ENCODE peak calls at places on chromosomes 3 and 15, in six cellular contexts. T is left lung; M is anterior cingulate cortex; O is amniotic stem cell; A is adrenal gland; J is activated gamma-delta T cell treated with anti-CD3 and anti-CD28 coated beads, Interleukin-2, amount 50 U/mL, for 16 hours. H is an unnamed sample.

GRCh38 chr3:146342971-146343370 is 92.1 kb upstream of the PLSCR4 start:
- DNase-seq in T (no peak), M (no peak), O (no peak), A (no peak), J (no peak), H (peak)

GRCh38 chr3:45090855-45091254 is 55.3 kb downstream of the CDCP1 start:
- DNase-seq in T (no peak), M (no peak), O (no peak), A (no peak), J (no peak), H (no peak)

GRCh38 chr3:46913644-46914043 is 36.1 kb downstream of the PTH1R start:
- DNase-seq in T (peak), M (no peak), O (no peak), A (peak), J (no peak), H (no peak)

GRCh38 chr15:44501768-44502366 is 35.1 kb upstream of the EIF3J start:
- DNase-seq in T (no peak), M (no peak), O (peak), A (no peak), J (no peak), H (peak)

GRCh38 chr3:152857082-152857481 is 22.2 kb downstream of the P2RY1 start:
- DNase-seq in T (peak), M (no peak), O (no peak), A (peak), J (no peak), H (no peak)

GRCh38 chr3:98972720-98973119 is 71.2 kb upstream of the DCBLD2 start:
- DNase-seq in T (no peak), M (no peak), O (no peak), A (no peak), J (no peak), H (no peak)

GRCh38 chr15:98724017-98724416 is 75.7 kb downstream of the IGF1R start:
- DNase-seq in T (no peak), M (no peak), O (no peak), A (no peak), J (no peak), H (no peak)

GRCh38 chr3:104810896-104811295 is 555.8 kb upstream of the ALCAM start:
- DNase-seq in T (no peak), M (no peak), O (no peak), A (no peak), J (no peak), H (no peak)

GRCh38 chr3:188170461-188171459 is 16.8 kb downstream of the LPP start:
- DNase-seq in T (no peak), M (no peak), O (no peak), A (no peak), J (peak), H (no peak)

GRCh38 chr3:8713901-8714759 is 19.5 kb upstream of the CAV3 start:
- DNase-seq in T (no peak), M (no peak), O (no peak), A (no peak), J (no peak), H (no peak)

GRCh38 chr3:160265088-160265487 is 39.9 kb downstream of the C3orf80 start:
- DNase-seq in T (no peak), M (no peak), O (no peak), A (no peak), J (no peak), H (no peak)

GRCh38 chr15:65406402-65407000 is 16.2 kb downstream of the IGDCC4 start:
- DNase-seq in T (no peak), M (no peak), O (no peak), A (no peak), J (no peak), H (no peak)

GRCh38 chr3:179731544-179731943 is 78.7 kb downstream of the USP13 start:
- DNase-seq in T (peak), M (no peak), O (no peak), A (no peak), J (no peak), H (no peak)

GRCh38 chr3:65252266-65252665 is 564.5 kb upstream of the ADAMTS9 start:
- DNase-seq in T (no peak), M (no peak), O (no peak), A (no peak), J (no peak), H (no peak)

GRCh38 chr3:129238945-129239705 is 10.3 kb upstream of the COPG1 start:
- DNase-seq in T (peak), M (no peak), O (no peak), A (peak), J (no peak), H (peak)

GRCh38 chr3:156553705-156554356 is 1.1 kb downstream of the SSR3 start:
- DNase-seq in T (no peak), M (no peak), O (peak), A (no peak), J (no peak), H (peak)

GRCh38 chr3:123641084-123641462 is 56.2 kb upstream of the HACD2 start:
- DNase-seq in T (no peak), M (no peak), O (no peak), A (no peak), J (no peak), H (no peak)

GRCh38 chr3:55487376-55488241 is 503 bp upstream of the WNT5A start:
- DNase-seq in T (peak), M (no peak), O (no peak), A (no peak), J (no peak), H (no peak)

GRCh38 chr3:8987673-8988655 is 24.7 kb upstream of the RAD18 start:
- DNase-seq in T (no peak), M (peak), O (no peak), A (peak), J (no peak), H (no peak)

GRCh38 chr3:18609184-18609583 is 184.0 kb upstream of the SATB1 start:
- DNase-seq in T (no peak), M (no peak), O (no peak), A (no peak), J (no peak), H (no peak)

GRCh38 chr3:133282239-133282638 is 117.6 kb upstream of the BFSP2 start:
- DNase-seq in T (no peak), M (no peak), O (no peak), A (no peak), J (no peak), H (no peak)

GRCh38 chr3:150419959-150420358 is 11.9 kb downstream of the TSC22D2 start:
- DNase-seq in T (no peak), M (no peak), O (no peak), A (no peak), J (no peak), H (no peak)

GRCh38 chr3:71987828-71988227 is 202.9 kb upstream of the PROK2 start:
- DNase-seq in T (no peak), M (no peak), O (no peak), A (peak), J (no peak), H (peak)

GRCh38 chr15:51046799-51047449 is 47.8 kb downstream of the TNFAIP8L3 start:
- DNase-seq in T (no peak), M (peak), O (no peak), A (peak), J (no peak), H (peak)

GRCh38 chr3:98645039-98645438 is 51.6 kb upstream of the CPOX start:
- DNase-seq in T (peak), M (no peak), O (no peak), A (no peak), J (no peak), H (no peak)

GRCh38 chr15:62706361-62706760 is 336.2 kb upstream of the TPM1 start:
- DNase-seq in T (no peak), M (no peak), O (no peak), A (no peak), J (no peak), H (no peak)

GRCh38 chr15:36449084-36449661 is 130.3 kb upstream of the CDIN1 start:
- DNase-seq in T (no peak), M (no peak), O (no peak), A (no peak), J (no peak), H (no peak)

GRCh38 chr15:95368211-95368610 is 962.3 kb upstream of the NR2F2 start:
- DNase-seq in T (no peak), M (no peak), O (no peak), A (no peak), J (no peak), H (no peak)

GRCh38 chr15:56199038-56199437 is 44.6 kb downstream of the RFX7 start:
- DNase-seq in T (no peak), M (no peak), O (no peak), A (no peak), J (no peak), H (no peak)

GRCh38 chr15:31297221-31297879 is 29.3 kb upstream of the KLF13 start:
- DNase-seq in T (no peak), M (no peak), O (no peak), A (no peak), J (no peak), H (no peak)

GRCh38 chr3:188233320-188233719 is 79.4 kb downstream of the LPP start:
- DNase-seq in T (no peak), M (no peak), O (no peak), A (peak), J (no peak), H (no peak)

GRCh38 chr3:187920871-187921270 is 175.6 kb upstream of the BCL6 start:
- DNase-seq in T (no peak), M (no peak), O (no peak), A (peak), J (no peak), H (peak)

GRCh38 chr3:16183601-16184270 is 9.3 kb downstream of the GALNT15 start:
- DNase-seq in T (no peak), M (no peak), O (peak), A (peak), J (no peak), H (peak)

GRCh38 chr3:84066920-84067319 is 891.9 kb upstream of the CADM2 start:
- DNase-seq in T (no peak), M (no peak), O (no peak), A (no peak), J (no peak), H (no peak)

GRCh38 chr15:85142324-85142723 is 160.7 kb downstream of the PDE8A start:
- DNase-seq in T (no peak), M (no peak), O (peak), A (no peak), J (no peak), H (peak)

H was measured in AG09309.